ENCODE peak calls at places on chromosomes 5 and 9, in nine cellular contexts. One of them, this sample, is unnamed.
A peak's percentile ranks its signal among the peaks of the same experiment; 100 is the strongest.

GRCh38 chr5:72956324-72957140 is 691 bp downstream of the FCHO2 start:
- DNase-seq in HFFc6: peak; percentile 31
- DNase-seq in SW480: peak; percentile 62
- DNase-seq in amniotic epithelial cell: peak; percentile 54
- DNase-seq in OCI-M1: peak; percentile 72
- DNase-seq in stimulated activated effector memory CD8-positive, alpha-beta T cell treated with anti-CD3 and anti-CD28 coated beads, Interleukin-12 subunit alpha, Interleukin-12 subunit beta, amount 100 ng/mL, for 72 hours: peak; percentile 42
- DNase-seq in activated B cell treated with CpG ODN at 0.5 μM for 24 hours: peak; percentile 55
- DNase-seq in frontal cortex: peak; percentile 55
- DNase-seq in C1 segment of cervical spinal cord: peak; percentile 43
- DNase-seq in this sample: no peak

GRCh38 chr9:69637801-69638200 is 34.4 kb downstream of the APBA1 start:
- DNase-seq in HFFc6: peak; percentile 68
- DNase-seq in SW480: no peak
- DNase-seq in amniotic epithelial cell: peak; percentile 60
- DNase-seq in OCI-M1: no peak
- DNase-seq in stimulated activated effector memory CD8-positive, alpha-beta T cell treated with anti-CD3 and anti-CD28 coated beads, Interleukin-12 subunit alpha, Interleukin-12 subunit beta, amount 100 ng/mL, for 72 hours: no peak
- DNase-seq in activated B cell treated with CpG ODN at 0.5 μM for 24 hours: no peak
- DNase-seq in frontal cortex: no peak
- DNase-seq in C1 segment of cervical spinal cord: no peak
- DNase-seq in this sample: no peak

GRCh38 chr9:84866402-84866801 is 196.9 kb downstream of the NTRK2 start:
- DNase-seq in HFFc6: no peak
- DNase-seq in SW480: no peak
- DNase-seq in amniotic epithelial cell: no peak
- DNase-seq in OCI-M1: no peak
- DNase-seq in stimulated activated effector memory CD8-positive, alpha-beta T cell treated with anti-CD3 and anti-CD28 coated beads, Interleukin-12 subunit alpha, Interleukin-12 subunit beta, amount 100 ng/mL, for 72 hours: no peak
- DNase-seq in activated B cell treated with CpG ODN at 0.5 μM for 24 hours: no peak
- DNase-seq in frontal cortex: no peak
- DNase-seq in C1 segment of cervical spinal cord: no peak
- DNase-seq in this sample: no peak

GRCh38 chr5:30693326-30693725 is 500.2 kb upstream of the CDH6 start:
- DNase-seq in HFFc6: no peak
- DNase-seq in SW480: no peak
- DNase-seq in amniotic epithelial cell: no peak
- DNase-seq in OCI-M1: peak; percentile 81
- DNase-seq in stimulated activated effector memory CD8-positive, alpha-beta T cell treated with anti-CD3 and anti-CD28 coated beads, Interleukin-12 subunit alpha, Interleukin-12 subunit beta, amount 100 ng/mL, for 72 hours: no peak
- DNase-seq in activated B cell treated with CpG ODN at 0.5 μM for 24 hours: no peak
- DNase-seq in frontal cortex: no peak
- DNase-seq in C1 segment of cervical spinal cord: no peak
- DNase-seq in this sample: no peak

GRCh38 chr9:4970970-4971641 is 14.0 kb upstream of the JAK2 start:
- DNase-seq in HFFc6: no peak
- DNase-seq in SW480: no peak
- DNase-seq in amniotic epithelial cell: no peak
- DNase-seq in OCI-M1: peak; percentile 100
- DNase-seq in stimulated activated effector memory CD8-positive, alpha-beta T cell treated with anti-CD3 and anti-CD28 coated beads, Interleukin-12 subunit alpha, Interleukin-12 subunit beta, amount 100 ng/mL, for 72 hours: peak; percentile 20
- DNase-seq in activated B cell treated with CpG ODN at 0.5 μM for 24 hours: no peak
- DNase-seq in frontal cortex: no peak
- DNase-seq in C1 segment of cervical spinal cord: no peak
- DNase-seq in this sample: peak; percentile 35

GRCh38 chr9:94813379-94813778 is 86.9 kb downstream of the AOPEP start:
- DNase-seq in HFFc6: no peak
- DNase-seq in SW480: no peak
- DNase-seq in amniotic epithelial cell: peak; percentile 77
- DNase-seq in OCI-M1: no peak
- DNase-seq in stimulated activated effector memory CD8-positive, alpha-beta T cell treated with anti-CD3 and anti-CD28 coated beads, Interleukin-12 subunit alpha, Interleukin-12 subunit beta, amount 100 ng/mL, for 72 hours: no peak
- DNase-seq in activated B cell treated with CpG ODN at 0.5 μM for 24 hours: no peak
- DNase-seq in frontal cortex: no peak
- DNase-seq in C1 segment of cervical spinal cord: no peak
- DNase-seq in this sample: no peak

GRCh38 chr5:9820696-9821449 is 190.7 kb upstream of the TAS2R1 start:
- DNase-seq in HFFc6: no peak
- DNase-seq in SW480: no peak
- DNase-seq in amniotic epithelial cell: no peak
- DNase-seq in OCI-M1: no peak
- DNase-seq in stimulated activated effector memory CD8-positive, alpha-beta T cell treated with anti-CD3 and anti-CD28 coated beads, Interleukin-12 subunit alpha, Interleukin-12 subunit beta, amount 100 ng/mL, for 72 hours: no peak
- DNase-seq in activated B cell treated with CpG ODN at 0.5 μM for 24 hours: no peak
- DNase-seq in frontal cortex: no peak
- DNase-seq in C1 segment of cervical spinal cord: no peak
- DNase-seq in this sample: no peak

GRCh38 chr9:134343637-134344036 is 17.4 kb downstream of the RXRA start:
- DNase-seq in HFFc6: no peak
- DNase-seq in SW480: no peak
- DNase-seq in amniotic epithelial cell: no peak
- DNase-seq in OCI-M1: no peak
- DNase-seq in stimulated activated effector memory CD8-positive, alpha-beta T cell treated with anti-CD3 and anti-CD28 coated beads, Interleukin-12 subunit alpha, Interleukin-12 subunit beta, amount 100 ng/mL, for 72 hours: no peak
- DNase-seq in activated B cell treated with CpG ODN at 0.5 μM for 24 hours: no peak
- DNase-seq in frontal cortex: no peak
- DNase-seq in C1 segment of cervical spinal cord: peak; percentile 29
- DNase-seq in this sample: no peak

GRCh38 chr9:20262611-20263010 is 359.7 kb downstream of the MLLT3 start:
- DNase-seq in HFFc6: no peak
- DNase-seq in SW480: no peak
- DNase-seq in amniotic epithelial cell: no peak
- DNase-seq in OCI-M1: no peak
- DNase-seq in stimulated activated effector memory CD8-positive, alpha-beta T cell treated with anti-CD3 and anti-CD28 coated beads, Interleukin-12 subunit alpha, Interleukin-12 subunit beta, amount 100 ng/mL, for 72 hours: no peak
- DNase-seq in activated B cell treated with CpG ODN at 0.5 μM for 24 hours: no peak
- DNase-seq in frontal cortex: no peak
- DNase-seq in C1 segment of cervical spinal cord: no peak
- DNase-seq in this sample: no peak

GRCh38 chr5:41636605-41637004 is 126.2 kb upstream of the PLCXD3 start:
- DNase-seq in HFFc6: peak; percentile 31
- DNase-seq in SW480: peak; percentile 21
- DNase-seq in amniotic epithelial cell: peak; percentile 5
- DNase-seq in OCI-M1: peak; percentile 47
- DNase-seq in stimulated activated effector memory CD8-positive, alpha-beta T cell treated with anti-CD3 and anti-CD28 coated beads, Interleukin-12 subunit alpha, Interleukin-12 subunit beta, amount 100 ng/mL, for 72 hours: no peak
- DNase-seq in activated B cell treated with CpG ODN at 0.5 μM for 24 hours: no peak
- DNase-seq in frontal cortex: no peak
- DNase-seq in C1 segment of cervical spinal cord: no peak
- DNase-seq in this sample: no peak

GRCh38 chr9:106800691-106801090 is 62.3 kb upstream of the ZNF462 start:
- DNase-seq in HFFc6: peak; percentile 5
- DNase-seq in SW480: no peak
- DNase-seq in amniotic epithelial cell: peak; percentile 26
- DNase-seq in OCI-M1: no peak
- DNase-seq in stimulated activated effector memory CD8-positive, alpha-beta T cell treated with anti-CD3 and anti-CD28 coated beads, Interleukin-12 subunit alpha, Interleukin-12 subunit beta, amount 100 ng/mL, for 72 hours: no peak
- DNase-seq in activated B cell treated with CpG ODN at 0.5 μM for 24 hours: no peak
- DNase-seq in frontal cortex: no peak
- DNase-seq in C1 segment of cervical spinal cord: no peak
- DNase-seq in this sample: no peak

GRCh38 chr9:118578467-118578866 is 790.8 kb downstream of the BRINP1 start:
- DNase-seq in HFFc6: peak; percentile 73
- DNase-seq in SW480: no peak
- DNase-seq in amniotic epithelial cell: peak; percentile 77
- DNase-seq in OCI-M1: no peak
- DNase-seq in stimulated activated effector memory CD8-positive, alpha-beta T cell treated with anti-CD3 and anti-CD28 coated beads, Interleukin-12 subunit alpha, Interleukin-12 subunit beta, amount 100 ng/mL, for 72 hours: no peak
- DNase-seq in activated B cell treated with CpG ODN at 0.5 μM for 24 hours: no peak
- DNase-seq in frontal cortex: no peak
- DNase-seq in C1 segment of cervical spinal cord: no peak
- DNase-seq in this sample: no peak

GRCh38 chr9:36937346-36937745 is 96.7 kb downstream of the PAX5 start:
- DNase-seq in HFFc6: no peak
- DNase-seq in SW480: no peak
- DNase-seq in amniotic epithelial cell: no peak
- DNase-seq in OCI-M1: no peak
- DNase-seq in stimulated activated effector memory CD8-positive, alpha-beta T cell treated with anti-CD3 and anti-CD28 coated beads, Interleukin-12 subunit alpha, Interleukin-12 subunit beta, amount 100 ng/mL, for 72 hours: no peak
- DNase-seq in activated B cell treated with CpG ODN at 0.5 μM for 24 hours: no peak
- DNase-seq in frontal cortex: no peak
- DNase-seq in C1 segment of cervical spinal cord: no peak
- DNase-seq in this sample: no peak

GRCh38 chr5:68432682-68433081 is 217.1 kb downstream of the PIK3R1 start:
- DNase-seq in HFFc6: no peak
- DNase-seq in SW480: no peak
- DNase-seq in amniotic epithelial cell: no peak
- DNase-seq in OCI-M1: no peak
- DNase-seq in stimulated activated effector memory CD8-positive, alpha-beta T cell treated with anti-CD3 and anti-CD28 coated beads, Interleukin-12 subunit alpha, Interleukin-12 subunit beta, amount 100 ng/mL, for 72 hours: no peak
- DNase-seq in activated B cell treated with CpG ODN at 0.5 μM for 24 hours: no peak
- DNase-seq in frontal cortex: no peak
- DNase-seq in C1 segment of cervical spinal cord: no peak
- DNase-seq in this sample: no peak

GRCh38 chr5:25435882-25436281 is 791.1 kb upstream of the CDH10 start:
- DNase-seq in HFFc6: no peak
- DNase-seq in SW480: no peak
- DNase-seq in amniotic epithelial cell: no peak
- DNase-seq in OCI-M1: no peak
- DNase-seq in stimulated activated effector memory CD8-positive, alpha-beta T cell treated with anti-CD3 and anti-CD28 coated beads, Interleukin-12 subunit alpha, Interleukin-12 subunit beta, amount 100 ng/mL, for 72 hours: no peak
- DNase-seq in activated B cell treated with CpG ODN at 0.5 μM for 24 hours: no peak
- DNase-seq in frontal cortex: no peak
- DNase-seq in C1 segment of cervical spinal cord: no peak
- DNase-seq in this sample: no peak

GRCh38 chr9:124004608-124005007 is 7.0 kb upstream of the LHX2 start:
- DNase-seq in HFFc6: no peak
- DNase-seq in SW480: no peak
- DNase-seq in amniotic epithelial cell: no peak
- DNase-seq in OCI-M1: no peak
- DNase-seq in stimulated activated effector memory CD8-positive, alpha-beta T cell treated with anti-CD3 and anti-CD28 coated beads, Interleukin-12 subunit alpha, Interleukin-12 subunit beta, amount 100 ng/mL, for 72 hours: no peak
- DNase-seq in activated B cell treated with CpG ODN at 0.5 μM for 24 hours: no peak
- DNase-seq in frontal cortex: no peak
- DNase-seq in C1 segment of cervical spinal cord: no peak
- DNase-seq in this sample: no peak

GRCh38 chr9:108469654-108470053 is 386.1 kb downstream of the ACTL7B start:
- DNase-seq in HFFc6: peak; percentile 39
- DNase-seq in SW480: peak; percentile 80
- DNase-seq in amniotic epithelial cell: peak; percentile 11
- DNase-seq in OCI-M1: no peak
- DNase-seq in stimulated activated effector memory CD8-positive, alpha-beta T cell treated with anti-CD3 and anti-CD28 coated beads, Interleukin-12 subunit alpha, Interleukin-12 subunit beta, amount 100 ng/mL, for 72 hours: no peak
- DNase-seq in activated B cell treated with CpG ODN at 0.5 μM for 24 hours: no peak
- DNase-seq in frontal cortex: no peak
- DNase-seq in C1 segment of cervical spinal cord: no peak
- DNase-seq in this sample: no peak

GRCh38 chr9:81320909-81321482 is 368.4 kb downstream of the TLE1 start:
- DNase-seq in HFFc6: no peak
- DNase-seq in SW480: no peak
- DNase-seq in amniotic epithelial cell: no peak
- DNase-seq in OCI-M1: no peak
- DNase-seq in stimulated activated effector memory CD8-positive, alpha-beta T cell treated with anti-CD3 and anti-CD28 coated beads, Interleukin-12 subunit alpha, Interleukin-12 subunit beta, amount 100 ng/mL, for 72 hours: no peak
- DNase-seq in activated B cell treated with CpG ODN at 0.5 μM for 24 hours: no peak
- DNase-seq in frontal cortex: no peak
- DNase-seq in C1 segment of cervical spinal cord: no peak
- DNase-seq in this sample: no peak

GRCh38 chr9:116550728-116551436 is 136.2 kb upstream of the TRIM32 start:
- DNase-seq in HFFc6: peak; percentile 38
- DNase-seq in SW480: no peak
- DNase-seq in amniotic epithelial cell: peak; percentile 73
- DNase-seq in OCI-M1: no peak
- DNase-seq in stimulated activated effector memory CD8-positive, alpha-beta T cell treated with anti-CD3 and anti-CD28 coated beads, Interleukin-12 subunit alpha, Interleukin-12 subunit beta, amount 100 ng/mL, for 72 hours: no peak
- DNase-seq in activated B cell treated with CpG ODN at 0.5 μM for 24 hours: no peak
- DNase-seq in frontal cortex: no peak
- DNase-seq in C1 segment of cervical spinal cord: no peak
- DNase-seq in this sample: no peak

GRCh38 chr9:37117956-37118355 is 2.4 kb upstream of the ZCCHC7 start:
- DNase-seq in HFFc6: no peak
- DNase-seq in SW480: no peak
- DNase-seq in amniotic epithelial cell: no peak
- DNase-seq in OCI-M1: no peak
- DNase-seq in stimulated activated effector memory CD8-positive, alpha-beta T cell treated with anti-CD3 and anti-CD28 coated beads, Interleukin-12 subunit alpha, Interleukin-12 subunit beta, amount 100 ng/mL, for 72 hours: no peak
- DNase-seq in activated B cell treated with CpG ODN at 0.5 μM for 24 hours: no peak
- DNase-seq in frontal cortex: no peak
- DNase-seq in C1 segment of cervical spinal cord: no peak
- DNase-seq in this sample: no peak

GRCh38 chr5:33938507-33938796 is 2.3 kb downstream of the RXFP3 start:
- DNase-seq in HFFc6: no peak
- DNase-seq in SW480: no peak
- DNase-seq in amniotic epithelial cell: no peak
- DNase-seq in OCI-M1: no peak
- DNase-seq in stimulated activated effector memory CD8-positive, alpha-beta T cell treated with anti-CD3 and anti-CD28 coated beads, Interleukin-12 subunit alpha, Interleukin-12 subunit beta, amount 100 ng/mL, for 72 hours: no peak
- DNase-seq in activated B cell treated with CpG ODN at 0.5 μM for 24 hours: no peak
- DNase-seq in frontal cortex: no peak
- DNase-seq in C1 segment of cervical spinal cord: no peak
- DNase-seq in this sample: no peak

GRCh38 chr5:98827161-98827560 is 53.7 kb downstream of the RGMB start:
- DNase-seq in HFFc6: peak; percentile 32
- DNase-seq in SW480: peak; percentile 60
- DNase-seq in amniotic epithelial cell: peak; percentile 49
- DNase-seq in OCI-M1: peak; percentile 70
- DNase-seq in stimulated activated effector memory CD8-positive, alpha-beta T cell treated with anti-CD3 and anti-CD28 coated beads, Interleukin-12 subunit alpha, Interleukin-12 subunit beta, amount 100 ng/mL, for 72 hours: no peak
- DNase-seq in activated B cell treated with CpG ODN at 0.5 μM for 24 hours: no peak
- DNase-seq in frontal cortex: no peak
- DNase-seq in C1 segment of cervical spinal cord: no peak
- DNase-seq in this sample: no peak

GRCh38 chr5:179163236-179164155 is 103.3 kb downstream of the ZNF354C start:
- DNase-seq in HFFc6: no peak
- DNase-seq in SW480: no peak
- DNase-seq in amniotic epithelial cell: no peak
- DNase-seq in OCI-M1: no peak
- DNase-seq in stimulated activated effector memory CD8-positive, alpha-beta T cell treated with anti-CD3 and anti-CD28 coated beads, Interleukin-12 subunit alpha, Interleukin-12 subunit beta, amount 100 ng/mL, for 72 hours: no peak
- DNase-seq in activated B cell treated with CpG ODN at 0.5 μM for 24 hours: no peak
- DNase-seq in frontal cortex: no peak
- DNase-seq in C1 segment of cervical spinal cord: no peak
- DNase-seq in this sample: no peak

GRCh38 chr9:136676920-136677686 is 10.2 kb downstream of the AGPAT2 start:
- DNase-seq in HFFc6: no peak
- DNase-seq in SW480: no peak
- DNase-seq in amniotic epithelial cell: no peak
- DNase-seq in OCI-M1: no peak
- DNase-seq in stimulated activated effector memory CD8-positive, alpha-beta T cell treated with anti-CD3 and anti-CD28 coated beads, Interleukin-12 subunit alpha, Interleukin-12 subunit beta, amount 100 ng/mL, for 72 hours: no peak
- DNase-seq in activated B cell treated with CpG ODN at 0.5 μM for 24 hours: no peak
- DNase-seq in frontal cortex: no peak
- DNase-seq in C1 segment of cervical spinal cord: no peak
- DNase-seq in this sample: no peak

GRCh38 chr5:41065691-41066335 is 5.3 kb downstream of the MROH2B start:
- DNase-seq in HFFc6: no peak
- DNase-seq in SW480: no peak
- DNase-seq in amniotic epithelial cell: no peak
- DNase-seq in OCI-M1: peak; percentile 36
- DNase-seq in stimulated activated effector memory CD8-positive, alpha-beta T cell treated with anti-CD3 and anti-CD28 coated beads, Interleukin-12 subunit alpha, Interleukin-12 subunit beta, amount 100 ng/mL, for 72 hours: no peak
- DNase-seq in activated B cell treated with CpG ODN at 0.5 μM for 24 hours: no peak
- DNase-seq in frontal cortex: no peak
- DNase-seq in C1 segment of cervical spinal cord: no peak
- DNase-seq in this sample: no peak

GRCh38 chr9:120109242-120109641 is 470.7 kb downstream of the CDK5RAP2 start:
- DNase-seq in HFFc6: no peak
- DNase-seq in SW480: peak; percentile 52
- DNase-seq in amniotic epithelial cell: no peak
- DNase-seq in OCI-M1: peak; percentile 13
- DNase-seq in stimulated activated effector memory CD8-positive, alpha-beta T cell treated with anti-CD3 and anti-CD28 coated beads, Interleukin-12 subunit alpha, Interleukin-12 subunit beta, amount 100 ng/mL, for 72 hours: no peak
- DNase-seq in activated B cell treated with CpG ODN at 0.5 μM for 24 hours: no peak
- DNase-seq in frontal cortex: no peak
- DNase-seq in C1 segment of cervical spinal cord: no peak
- DNase-seq in this sample: no peak

GRCh38 chr9:134419684-134420076 is 93.4 kb downstream of the RXRA start:
- DNase-seq in HFFc6: no peak
- DNase-seq in SW480: peak; percentile 11
- DNase-seq in amniotic epithelial cell: no peak
- DNase-seq in OCI-M1: peak; percentile 8
- DNase-seq in stimulated activated effector memory CD8-positive, alpha-beta T cell treated with anti-CD3 and anti-CD28 coated beads, Interleukin-12 subunit alpha, Interleukin-12 subunit beta, amount 100 ng/mL, for 72 hours: no peak
- DNase-seq in activated B cell treated with CpG ODN at 0.5 μM for 24 hours: no peak
- DNase-seq in frontal cortex: no peak
- DNase-seq in C1 segment of cervical spinal cord: no peak
- DNase-seq in this sample: no peak

GRCh38 chr9:89078860-89079259 is 87.6 kb downstream of the S1PR3 start:
- DNase-seq in HFFc6: peak; percentile 31
- DNase-seq in SW480: no peak
- DNase-seq in amniotic epithelial cell: peak; percentile 73
- DNase-seq in OCI-M1: no peak
- DNase-seq in stimulated activated effector memory CD8-positive, alpha-beta T cell treated with anti-CD3 and anti-CD28 coated beads, Interleukin-12 subunit alpha, Interleukin-12 subunit beta, amount 100 ng/mL, for 72 hours: no peak
- DNase-seq in activated B cell treated with CpG ODN at 0.5 μM for 24 hours: no peak
- DNase-seq in frontal cortex: no peak
- DNase-seq in C1 segment of cervical spinal cord: no peak
- DNase-seq in this sample: no peak

GRCh38 chr9:73050062-73050814 is 97.4 kb upstream of the ALDH1A1 start:
- DNase-seq in HFFc6: peak; percentile 76
- DNase-seq in SW480: no peak
- DNase-seq in amniotic epithelial cell: peak; percentile 69
- DNase-seq in OCI-M1: no peak
- DNase-seq in stimulated activated effector memory CD8-positive, alpha-beta T cell treated with anti-CD3 and anti-CD28 coated beads, Interleukin-12 subunit alpha, Interleukin-12 subunit beta, amount 100 ng/mL, for 72 hours: no peak
- DNase-seq in activated B cell treated with CpG ODN at 0.5 μM for 24 hours: no peak
- DNase-seq in frontal cortex: no peak
- DNase-seq in C1 segment of cervical spinal cord: no peak
- DNase-seq in this sample: no peak

GRCh38 chr5:2797160-2797559 is 45.7 kb upstream of the IRX2 start:
- DNase-seq in HFFc6: no peak
- DNase-seq in SW480: peak; percentile 52
- DNase-seq in amniotic epithelial cell: no peak
- DNase-seq in OCI-M1: no peak
- DNase-seq in stimulated activated effector memory CD8-positive, alpha-beta T cell treated with anti-CD3 and anti-CD28 coated beads, Interleukin-12 subunit alpha, Interleukin-12 subunit beta, amount 100 ng/mL, for 72 hours: no peak
- DNase-seq in activated B cell treated with CpG ODN at 0.5 μM for 24 hours: no peak
- DNase-seq in frontal cortex: no peak
- DNase-seq in C1 segment of cervical spinal cord: no peak
- DNase-seq in this sample: no peak

This sample was measured in activated CD4-positive, CD25-positive, alpha-beta regulatory T cell treated with anti-CD3 and anti-CD28 coated beads, Interleukin-2, amount 50 U/mL, for 72 hours.